ENCODE peak calls at places on chromosome 7, in four cellular contexts. B is neural progenitor cell, W is heart left ventricle, O is nephron progenitor cell. D is an unnamed sample.

GRCh38 chr7:139798221-139798620 is 20.4 kb upstream of the HIPK2 start:
- DNase-seq in B (no peak), W (no peak), O (no peak), D (no peak)

GRCh38 chr7:126659124-126659523 is 593.6 kb downstream of the GRM8 start:
- DNase-seq in B (no peak), W (no peak), O (no peak), D (no peak)

GRCh38 chr7:130441408-130441854 is 615 bp upstream of the CEP41 start:
- DNase-seq in B (peak), W (no peak), O (peak), D (no peak)

GRCh38 chr7:158164101-158165095 is 423.2 kb downstream of the PTPRN2 start:
- DNase-seq in B (peak), W (no peak), O (no peak), D (no peak)

GRCh38 chr7:92119213-92119759 is 15.0 kb downstream of the CYP51A1 start:
- DNase-seq in B (no peak), W (no peak), O (no peak), D (no peak)

GRCh38 chr7:37428681-37429434 is 19.8 kb downstream of the ELMO1 start:
- DNase-seq in B (no peak), W (no peak), O (no peak), D (no peak)

GRCh38 chr7:24830440-24831050 is 73.3 kb upstream of the GSDME start:
- DNase-seq in B (no peak), W (no peak), O (no peak), D (no peak)

GRCh38 chr7:27100601-27101187 is 1.8 kb downstream of the HOXA2 start:
- DNase-seq in B (peak), W (no peak), O (no peak), D (no peak)

GRCh38 chr7:155883491-155884224 is 71.4 kb upstream of the SHH start:
- DNase-seq in B (no peak), W (peak), O (no peak), D (no peak)

GRCh38 chr7:66505531-66506451 is 122.9 kb upstream of the KCTD7 start:
- DNase-seq in B (no peak), W (no peak), O (no peak), D (peak)

GRCh38 chr7:42380411-42380810 is 143.4 kb upstream of the GLI3 start:
- DNase-seq in B (no peak), W (no peak), O (no peak), D (no peak)

GRCh38 chr7:124930655-124931597 is 1.3 kb upstream of the POT1 start:
- DNase-seq in B (no peak), W (no peak), O (no peak), D (no peak)

GRCh38 chr7:38542156-38542555 is 89.0 kb downstream of the AMPH start:
- DNase-seq in B (no peak), W (no peak), O (no peak), D (no peak)

GRCh38 chr7:106317971-106318370 is 33.2 kb upstream of the NAMPT start:
- DNase-seq in B (no peak), W (no peak), O (no peak), D (no peak)

GRCh38 chr7:7331523-7331922 is 149.2 kb downstream of the C1GALT1 start:
- DNase-seq in B (no peak), W (no peak), O (no peak), D (no peak)

GRCh38 chr7:53218730-53219504 is 183.5 kb downstream of the POM121L12 start:
- DNase-seq in B (peak), W (peak), O (peak), D (no peak)

GRCh38 chr7:130886438-130887135 is 152.6 kb upstream of the KLF14 start:
- DNase-seq in B (no peak), W (no peak), O (no peak), D (no peak)

DNA sequence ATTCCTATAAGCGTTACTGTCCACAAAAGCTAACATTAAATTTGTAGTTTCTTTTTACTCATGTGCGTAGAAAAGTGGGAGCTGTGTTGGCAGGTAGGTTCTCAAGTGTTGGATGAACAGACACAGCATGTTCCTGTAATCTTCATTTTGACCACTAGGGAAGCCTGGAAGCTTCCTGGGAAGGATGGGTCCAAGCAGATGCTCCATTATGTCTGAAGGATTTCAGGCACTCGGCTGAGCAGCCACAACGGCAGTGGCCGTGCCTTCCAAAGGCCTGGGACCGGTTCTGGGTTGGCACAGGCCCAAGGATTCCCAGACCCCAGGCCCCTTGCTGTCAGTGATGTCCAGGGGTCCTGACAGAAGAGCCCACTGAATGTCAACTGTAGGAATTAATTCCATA is 386.3 kb downstream of the TNS3 start:
- DNase-seq in B (peak), W (no peak), O (no peak), D (no peak)
- TF ChIP-seq CTCF in B (peak), W (no peak), O (peak), D (no peak)

GRCh38 chr7:5679047-5679740 is 102.3 kb downstream of the RNF216 start:
- DNase-seq in B (no peak), W (no peak), O (no peak), D (no peak)

GRCh38 chr7:5679741-5680473 is 101.6 kb downstream of the RNF216 start:
- DNase-seq in B (no peak), W (peak), O (no peak), D (no peak)

GRCh38 chr7:5681423-5681822 is 100.0 kb downstream of the RNF216 start:
- DNase-seq in B (no peak), W (no peak), O (no peak), D (no peak)

GRCh38 chr7:5678295-5679046 is 103.0 kb downstream of the RNF216 start:
- DNase-seq in B (no peak), W (no peak), O (no peak), D (no peak)

DNA sequence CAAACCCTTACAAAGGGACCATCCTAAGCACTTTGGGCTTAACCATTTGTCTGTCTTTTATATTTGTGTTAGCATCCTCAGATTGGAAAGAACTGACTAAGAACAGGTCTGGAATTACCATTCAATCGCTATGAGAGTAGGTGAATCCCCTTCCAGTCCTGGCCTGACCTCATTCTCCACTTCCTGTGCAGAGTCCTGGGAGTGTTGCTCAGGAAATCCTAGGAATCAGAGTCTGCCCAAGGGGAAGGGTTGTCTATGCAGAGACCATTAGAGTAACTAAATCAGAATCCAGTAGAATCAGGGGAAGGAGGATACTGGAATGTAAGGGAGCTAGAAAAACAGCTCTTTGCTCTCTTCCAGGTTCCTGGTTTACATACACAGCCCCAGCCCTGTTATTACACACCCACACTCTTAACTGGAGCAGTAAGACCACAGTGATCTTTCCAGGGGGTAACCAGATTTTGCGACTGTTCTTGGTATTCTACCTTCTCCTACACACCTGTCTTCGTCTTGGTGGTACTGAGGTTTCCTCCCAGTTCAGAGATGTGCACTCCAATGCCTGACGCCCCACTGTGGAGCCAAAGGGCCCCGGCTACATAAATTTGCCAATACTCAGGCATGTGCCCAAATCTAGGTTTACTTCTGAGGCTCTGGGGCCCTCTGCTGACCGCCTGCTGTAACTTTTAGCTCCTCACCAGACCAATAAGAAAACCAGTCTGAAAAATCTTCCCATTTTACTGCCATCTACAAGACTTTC is 103.7 kb downstream of the RNF216 start:
- DNase-seq in B (peak), W (peak), O (peak), D (peak)
- TF ChIP-seq CTCF in B (peak), W (peak), O (peak), D (peak)

DNA sequence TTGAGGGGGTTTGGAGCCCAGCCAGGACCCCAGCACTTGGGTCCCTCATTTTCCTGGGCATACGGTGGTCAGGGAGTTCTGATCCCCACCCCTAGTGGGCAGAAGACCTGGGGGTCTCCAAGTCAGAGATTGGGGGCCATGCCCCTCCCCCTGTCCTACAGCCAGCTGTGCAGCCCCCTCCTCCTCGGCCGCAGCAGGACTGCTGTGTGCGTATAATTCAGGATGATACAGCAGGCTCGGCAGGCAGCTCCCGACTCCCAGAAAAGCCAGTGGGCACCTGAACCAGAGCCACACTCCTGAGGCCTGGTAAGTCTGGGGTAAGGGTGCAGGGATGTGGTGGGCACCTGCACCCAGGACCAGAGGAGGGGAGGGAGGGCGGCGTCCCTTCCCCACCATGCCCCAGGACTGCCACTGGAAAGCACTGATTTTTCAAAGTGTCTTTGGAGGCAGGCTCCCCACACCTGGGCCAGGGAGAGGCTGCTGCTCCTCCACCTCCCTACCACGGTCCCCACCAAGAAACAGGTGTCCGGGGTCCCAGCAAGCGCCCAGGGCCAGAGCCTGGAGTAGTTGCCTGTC is 1.9 kb downstream of the ELFN1 start:
- DNase-seq in B (no peak), W (no peak), O (no peak), D (no peak)
- TF ChIP-seq CTCF in B (peak), W (no peak), O (no peak), D (no peak)

DNA sequence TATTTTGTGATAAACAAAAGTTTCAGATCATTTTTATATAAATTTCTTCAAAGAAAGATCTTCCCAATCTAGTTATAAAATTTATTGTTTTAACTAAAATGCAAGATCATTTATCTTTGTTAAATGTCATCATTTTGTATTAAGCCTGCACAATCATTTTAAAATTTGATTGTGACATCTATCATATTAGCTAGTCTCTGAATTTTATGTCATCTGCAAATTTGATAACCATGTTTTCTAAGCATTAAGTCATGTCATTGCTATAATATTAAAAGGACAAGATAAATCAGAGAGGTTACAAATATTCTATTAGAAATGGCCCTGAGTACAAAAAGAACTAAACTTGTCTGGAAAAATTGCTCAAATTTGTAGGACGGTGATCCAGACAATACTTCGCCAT is 175.9 kb downstream of the PTN start:
- DNase-seq in B (no peak), W (no peak), O (no peak), D (no peak)
- TF ChIP-seq CTCF in B (no peak), W (no peak), O (no peak), D (no peak)

GRCh38 chr7:149838992-149839408 is 825 bp downstream of the ZNF862 start:
- DNase-seq in B (peak), W (no peak), O (no peak), D (no peak)

GRCh38 chr7:149836434-149836833 is 1.7 kb upstream of the ZNF862 start:
- DNase-seq in B (no peak), W (no peak), O (no peak), D (no peak)

GRCh38 chr7:149837620-149838223 is 453 bp upstream of the ZNF862 start:
- DNase-seq in B (no peak), W (no peak), O (no peak), D (no peak)

GRCh38 chr7:149839933-149840332 is 1.8 kb downstream of the ZNF862 start:
- DNase-seq in B (no peak), W (no peak), O (no peak), D (no peak)

DNA sequence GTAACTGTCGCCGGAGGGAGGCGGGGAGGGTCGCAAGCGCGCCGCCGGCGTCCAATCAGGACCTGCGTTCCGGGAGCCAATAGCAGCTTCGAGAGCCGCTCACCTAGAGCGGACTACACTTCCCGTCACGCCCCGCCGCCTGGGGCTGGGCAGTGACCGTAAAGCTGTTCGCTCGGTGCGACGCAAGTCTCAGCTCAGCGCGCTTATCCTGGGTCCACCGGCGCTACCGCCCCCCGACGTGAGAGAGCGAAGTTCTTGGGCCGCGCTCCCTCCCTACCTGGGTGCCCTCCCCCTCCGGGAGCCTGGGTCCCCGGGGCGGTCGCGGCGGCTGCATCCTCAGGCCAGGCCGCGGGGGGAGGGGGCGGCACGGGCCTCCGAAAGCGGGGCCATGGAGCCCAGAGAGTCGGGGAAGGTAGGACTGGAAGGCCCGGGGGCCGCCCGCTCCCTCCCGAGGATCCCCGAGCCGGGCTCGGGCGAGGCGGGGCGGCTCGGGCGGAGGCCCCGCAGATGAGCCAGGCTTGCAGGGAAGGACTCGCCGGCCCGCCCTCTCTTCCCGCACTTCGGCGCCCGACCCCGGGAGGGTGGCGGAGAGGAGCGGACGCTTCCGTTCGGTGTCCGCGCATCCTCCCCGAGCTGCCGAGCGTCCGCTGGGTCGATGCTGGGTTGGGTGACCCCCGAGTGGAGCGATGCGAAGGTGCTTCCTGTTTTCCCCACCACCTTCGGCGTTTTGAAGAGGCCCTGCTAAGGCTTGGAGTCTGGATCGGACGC is at the start of gene ZNF862:
- DNase-seq in B (peak), W (peak), O (peak), D (peak)
- TF ChIP-seq CTCF in B (no peak), W (no peak), O (no peak), D (no peak)

GRCh38 chr7:128398841-128399135 is 11.0 kb downstream of the IMPDH1 start:
- DNase-seq in B (no peak), W (no peak), O (no peak), D (no peak)
- TF ChIP-seq CTCF in B (no peak), W (no peak), O (peak), D (no peak)

D was measured in activated CD8-positive, alpha-beta T cell treated with anti-CD3 and anti-CD28 coated beads for 36 hours.